ENCODE peak calls at places on chromosome 20, in six cellular contexts. N, R, H, V, S and P are unnamed samples.

GRCh38 chr20:34558320-34559202 is at the start of gene MAP1LC3A:
- DNase-seq in H (peak; percentile 88), R (peak; percentile 99), S (peak; percentile 85), N (peak; percentile 92), V (peak; percentile 95), P (peak; percentile 97)

GRCh38 chr20:24100370-24101011 is 111.9 kb upstream of the GGTLC1 start:
- DNase-seq in S (peak; percentile 5), N (peak; percentile 63), R (no peak), H (no peak), V (no peak), P (peak; percentile 51)

GRCh38 chr20:3046677-3047462 is 1.0 kb downstream of the MRPS26 start:
- DNase-seq in H (no peak), S (peak; percentile 24), N (no peak), V (no peak), R (no peak), P (no peak)

GRCh38 chr20:25437153-25437581 is 29.7 kb downstream of the GINS1 start:
- DNase-seq in N (no peak), R (no peak), V (no peak), S (no peak), H (no peak), P (no peak)

GRCh38 chr20:21360686-21361085 is 36.6 kb downstream of the NKX2-4 start:
- DNase-seq in H (no peak), S (no peak), R (no peak), N (no peak), V (no peak), P (no peak)

GRCh38 chr20:43767686-43768474 is 41.1 kb upstream of the GTSF1L start:
- DNase-seq in R (no peak), H (no peak), S (no peak), N (no peak), V (no peak), P (no peak)

GRCh38 chr20:45100563-45101245 is at the start of gene KCNS1:
- DNase-seq in S (peak; percentile 93), V (no peak), R (no peak), N (peak; percentile 59), H (no peak), P (no peak)

GRCh38 chr20:710762-711120 is 35.1 kb upstream of the SCRT2 start:
- DNase-seq in N (no peak), S (no peak), R (no peak), H (no peak), V (no peak), P (no peak)

GRCh38 chr20:32651537-32651936 is 22.2 kb downstream of the C20orf203 start:
- DNase-seq in H (no peak), V (no peak), R (no peak), N (no peak), S (no peak), P (no peak)

GRCh38 chr20:63782051-63782471 is 42.5 kb downstream of the SLC2A4RG start:
- DNase-seq in H (no peak), N (no peak), R (no peak), V (no peak), S (no peak), P (no peak)

GRCh38 chr20:12970372-12970821 is 38.4 kb upstream of the SPTLC3 start:
- DNase-seq in R (no peak), V (no peak), S (peak; percentile 13), H (no peak), N (peak; percentile 38), P (no peak)

GRCh38 chr20:34017610-34018009 is 23.9 kb downstream of the RALY start:
- DNase-seq in H (no peak), S (no peak), R (no peak), N (no peak), V (no peak), P (no peak)

GRCh38 chr20:43941476-43942212 is 27.0 kb downstream of the TOX2 start:
- DNase-seq in H (peak; percentile 43), N (no peak), V (no peak), S (no peak), R (no peak), P (no peak)

GRCh38 chr20:2559641-2560040 is 23.3 kb downstream of the TMC2 start:
- DNase-seq in R (no peak), V (no peak), H (no peak), S (no peak), N (no peak), P (no peak)

GRCh38 chr20:54389872-54390271 is 85.5 kb upstream of the DOK5 start:
- DNase-seq in R (no peak), S (no peak), V (no peak), N (no peak), H (no peak), P (no peak)

GRCh38 chr20:26218301-26218700 is 521.6 kb upstream of the ZNF337 start:
- DNase-seq in H (no peak), V (no peak), R (no peak), S (no peak), N (no peak), P (no peak)

GRCh38 chr20:24027229-24027628 is 38.6 kb upstream of the GGTLC1 start:
- DNase-seq in N (no peak), S (no peak), H (peak; percentile 47), R (peak; percentile 74), V (no peak), P (peak; percentile 74)

GRCh38 chr20:47137231-47137865 is 219.2 kb downstream of the ZMYND8 start:
- DNase-seq in N (no peak), S (no peak), H (no peak), R (no peak), V (no peak), P (no peak)

GRCh38 chr20:32681175-32682084 is 7.7 kb upstream of the C20orf203 start:
- DNase-seq in R (no peak), V (peak; percentile 56), N (peak; percentile 49), H (no peak), S (peak; percentile 79), P (peak; percentile 21)

GRCh38 chr20:17663486-17663885 is 18.6 kb downstream of the RRBP1 start:
- DNase-seq in H (no peak), N (no peak), S (no peak), R (peak; percentile 42), V (no peak), P (no peak)

GRCh38 chr20:49534314-49534713 is 33.6 kb downstream of the PTGIS start:
- DNase-seq in V (no peak), N (peak; percentile 79), R (no peak), S (peak; percentile 82), H (no peak), P (peak; percentile 49)

GRCh38 chr20:36629719-36630340 is 16.2 kb downstream of the SLA2 start:
- DNase-seq in V (no peak), S (no peak), R (no peak), N (peak; percentile 18), H (no peak), P (peak; percentile 66)

GRCh38 chr20:2237059-2237458 is 58.7 kb upstream of the TGM3 start:
- DNase-seq in R (no peak), H (no peak), S (peak; percentile 37), N (no peak), V (peak; percentile 62), P (no peak)

GRCh38 chr20:22438926-22439325 is 145.4 kb downstream of the FOXA2 start:
- DNase-seq in N (peak; percentile 14), R (no peak), V (no peak), S (no peak), H (no peak), P (no peak)
- TF ChIP-seq CTCF in N (peak; percentile 32), R (no peak), V (no peak), S (no peak), H (no peak), P (no peak)

DNA sequence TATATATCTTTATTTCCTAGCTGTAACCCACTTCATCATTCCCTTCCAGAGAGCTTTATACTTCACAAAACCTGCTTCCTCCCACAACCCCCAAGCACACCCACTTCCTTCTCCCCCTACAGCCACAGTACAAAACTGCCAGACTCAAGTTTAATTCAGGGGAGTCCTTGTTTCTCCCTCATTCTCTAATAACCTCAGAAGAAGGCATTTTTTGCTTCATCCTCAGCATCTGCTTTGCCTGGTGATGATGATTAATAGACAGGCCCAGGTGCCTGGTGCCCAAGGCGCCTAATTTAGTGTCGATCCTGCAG is 414.3 kb downstream of the KIF16B start:
- DNase-seq in S (no peak), H (no peak), R (no peak), V (no peak), N (no peak), P (no peak)
- TF ChIP-seq CTCF in S (no peak), H (peak; percentile 29), R (no peak), V (no peak), N (no peak), P (no peak)

GRCh38 chr20:5928063-5928462 is 22.3 kb downstream of the TRMT6 start:
- DNase-seq in S (no peak), H (no peak), R (no peak), V (no peak), N (no peak), P (no peak)
- TF ChIP-seq CTCF in S (no peak), H (no peak), R (no peak), V (no peak), N (no peak), P (no peak)

GRCh38 chr20:58621906-58622548 is 29.1 kb upstream of the STX16 start:
- DNase-seq in N (no peak), H (no peak), V (no peak), S (no peak), R (no peak), P (no peak)
- TF ChIP-seq CTCF in N (no peak), H (no peak), V (no peak), S (no peak), R (no peak), P (no peak)

DNA sequence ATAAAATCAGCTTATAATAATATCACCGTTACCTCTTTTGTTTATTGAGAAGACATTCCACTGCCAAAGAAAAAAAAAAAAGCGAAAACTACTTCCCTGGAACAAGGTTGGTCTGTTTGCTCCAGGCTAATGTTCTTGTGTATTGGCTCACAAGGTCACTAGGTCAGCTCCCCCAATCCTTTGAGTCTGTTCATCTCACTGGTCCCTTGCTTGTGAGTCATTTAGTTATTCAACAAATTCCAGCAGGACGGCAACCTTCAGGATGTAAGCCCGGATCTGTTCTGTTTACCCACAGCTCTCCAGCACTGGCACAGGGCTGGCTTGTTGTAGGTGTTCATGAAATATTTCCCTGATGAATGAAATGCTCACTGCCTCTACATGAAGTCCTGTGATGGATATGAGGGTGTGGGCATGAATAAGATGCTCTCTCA is 3.3 kb downstream of the ARHGAP40 start:
- DNase-seq in V (no peak), S (peak; percentile 57), N (no peak), H (no peak), R (no peak), P (no peak)
- TF ChIP-seq CTCF in V (no peak), S (no peak), N (no peak), H (no peak), R (no peak), P (no peak)

DNA sequence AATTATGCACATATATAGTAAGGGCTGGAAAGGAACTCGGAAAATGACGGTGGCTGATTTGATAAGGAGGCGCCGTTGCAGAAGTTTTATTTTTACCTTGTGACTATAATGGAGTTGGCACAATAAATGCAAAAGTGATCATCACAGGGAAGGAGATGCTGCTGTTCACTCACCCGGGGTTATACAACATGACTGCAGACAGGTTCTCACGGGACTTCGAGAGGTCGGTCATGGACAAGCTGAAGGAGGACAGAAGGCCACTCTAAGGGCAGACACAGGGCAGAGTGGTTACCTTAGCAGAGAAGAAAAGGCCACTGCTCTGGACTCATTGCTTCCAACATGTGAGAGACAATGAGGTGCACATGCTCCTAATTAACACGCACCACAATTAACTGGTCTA is 168.6 kb downstream of the KIF16B start:
- DNase-seq in S (no peak), V (no peak), R (no peak), H (no peak), N (no peak), P (no peak)
- TF ChIP-seq CTCF in S (no peak), V (no peak), R (no peak), H (no peak), N (no peak), P (no peak)